ENCODE peak calls at places on chromosomes 16 and 17, in ten cellular contexts. One of them, this sample, is unnamed.

GRCh38 chr17:74011963-74012362 is 191.5 kb upstream of the RPL38 start:
- DNase-seq in DND-41: no peak
- DNase-seq in coronary artery: no peak
- DNase-seq in OCI-LY7: no peak
- DNase-seq in astrocyte of the spinal cord: no peak
- DNase-seq in ovary: no peak
- DNase-seq in tibial nerve: no peak
- DNase-seq in CD8-positive, alpha-beta T cell: no peak
- DNase-seq in ascending aorta: no peak
- DNase-seq in bronchial epithelial cell: no peak
- DNase-seq in this sample: no peak

GRCh38 chr16:80899804-80900592 is 95.6 kb upstream of the CDYL2 start:
- DNase-seq in OCI-LY7: no peak
- DNase-seq in ovary: peak
- DNase-seq in tibial nerve: peak
- DNase-seq in DND-41: no peak
- DNase-seq in coronary artery: peak
- DNase-seq in CD8-positive, alpha-beta T cell: no peak
- DNase-seq in astrocyte of the spinal cord: peak
- DNase-seq in ascending aorta: peak
- DNase-seq in bronchial epithelial cell: peak
- DNase-seq in this sample: peak

GRCh38 chr17:6070895-6071511 is 824 bp downstream of the WSCD1 start:
- DNase-seq in bronchial epithelial cell: no peak
- DNase-seq in ovary: no peak
- DNase-seq in astrocyte of the spinal cord: peak
- DNase-seq in OCI-LY7: no peak
- DNase-seq in coronary artery: no peak
- DNase-seq in tibial nerve: no peak
- DNase-seq in CD8-positive, alpha-beta T cell: no peak
- DNase-seq in ascending aorta: no peak
- DNase-seq in DND-41: no peak
- DNase-seq in this sample: no peak

GRCh38 chr16:30186782-30187555 is 3.6 kb downstream of the CORO1A start:
- DNase-seq in OCI-LY7: peak
- DNase-seq in CD8-positive, alpha-beta T cell: peak
- DNase-seq in DND-41: peak
- DNase-seq in bronchial epithelial cell: peak
- DNase-seq in astrocyte of the spinal cord: no peak
- DNase-seq in ovary: peak
- DNase-seq in tibial nerve: peak
- DNase-seq in coronary artery: peak
- DNase-seq in ascending aorta: peak
- DNase-seq in this sample: peak

GRCh38 chr16:84791501-84791900 is 28.3 kb upstream of the CRISPLD2 start:
- DNase-seq in ovary: no peak
- DNase-seq in DND-41: no peak
- DNase-seq in ascending aorta: no peak
- DNase-seq in tibial nerve: no peak
- DNase-seq in astrocyte of the spinal cord: no peak
- DNase-seq in OCI-LY7: no peak
- DNase-seq in bronchial epithelial cell: no peak
- DNase-seq in CD8-positive, alpha-beta T cell: no peak
- DNase-seq in coronary artery: no peak
- DNase-seq in this sample: no peak

GRCh38 chr17:19412984-19413383 is 2.0 kb downstream of the RNF112 start:
- DNase-seq in CD8-positive, alpha-beta T cell: no peak
- DNase-seq in bronchial epithelial cell: no peak
- DNase-seq in ascending aorta: peak
- DNase-seq in astrocyte of the spinal cord: no peak
- DNase-seq in DND-41: no peak
- DNase-seq in tibial nerve: no peak
- DNase-seq in OCI-LY7: no peak
- DNase-seq in coronary artery: no peak
- DNase-seq in ovary: no peak
- DNase-seq in this sample: no peak

GRCh38 chr16:69626256-69626655 is 60.5 kb downstream of the NFAT5 start:
- DNase-seq in DND-41: no peak
- DNase-seq in ascending aorta: no peak
- DNase-seq in bronchial epithelial cell: peak
- DNase-seq in ovary: no peak
- DNase-seq in tibial nerve: no peak
- DNase-seq in OCI-LY7: no peak
- DNase-seq in CD8-positive, alpha-beta T cell: no peak
- DNase-seq in astrocyte of the spinal cord: peak
- DNase-seq in coronary artery: no peak
- DNase-seq in this sample: no peak

GRCh38 chr16:84749815-84750214 is 50.0 kb downstream of the USP10 start:
- DNase-seq in ovary: no peak
- DNase-seq in tibial nerve: no peak
- DNase-seq in CD8-positive, alpha-beta T cell: no peak
- DNase-seq in ascending aorta: no peak
- DNase-seq in coronary artery: no peak
- DNase-seq in DND-41: no peak
- DNase-seq in astrocyte of the spinal cord: no peak
- DNase-seq in bronchial epithelial cell: no peak
- DNase-seq in OCI-LY7: no peak
- DNase-seq in this sample: no peak

GRCh38 chr16:85857406-85857805 is 41.6 kb upstream of the IRF8 start:
- DNase-seq in tibial nerve: no peak
- DNase-seq in ascending aorta: no peak
- DNase-seq in OCI-LY7: no peak
- DNase-seq in bronchial epithelial cell: no peak
- DNase-seq in ovary: no peak
- DNase-seq in CD8-positive, alpha-beta T cell: no peak
- DNase-seq in DND-41: no peak
- DNase-seq in coronary artery: no peak
- DNase-seq in astrocyte of the spinal cord: no peak
- DNase-seq in this sample: no peak

GRCh38 chr17:21285164-21286065 is 904 bp downstream of the MAP2K3 start:
- DNase-seq in OCI-LY7: peak
- DNase-seq in tibial nerve: no peak
- DNase-seq in bronchial epithelial cell: peak
- DNase-seq in ovary: peak
- DNase-seq in DND-41: no peak
- DNase-seq in ascending aorta: no peak
- DNase-seq in coronary artery: peak
- DNase-seq in CD8-positive, alpha-beta T cell: no peak
- DNase-seq in astrocyte of the spinal cord: no peak
- DNase-seq in this sample: peak

GRCh38 chr17:30368896-30369720 is 9.6 kb upstream of the CPD start:
- DNase-seq in ovary: no peak
- DNase-seq in DND-41: no peak
- DNase-seq in bronchial epithelial cell: no peak
- DNase-seq in astrocyte of the spinal cord: no peak
- DNase-seq in ascending aorta: no peak
- DNase-seq in tibial nerve: no peak
- DNase-seq in OCI-LY7: no peak
- DNase-seq in CD8-positive, alpha-beta T cell: no peak
- DNase-seq in coronary artery: no peak
- DNase-seq in this sample: no peak

GRCh38 chr16:14291941-14292825 is 221.1 kb downstream of the MRTFB start:
- DNase-seq in bronchial epithelial cell: no peak
- DNase-seq in OCI-LY7: no peak
- DNase-seq in astrocyte of the spinal cord: no peak
- DNase-seq in ascending aorta: peak
- DNase-seq in CD8-positive, alpha-beta T cell: no peak
- DNase-seq in DND-41: no peak
- DNase-seq in ovary: peak
- DNase-seq in coronary artery: no peak
- DNase-seq in tibial nerve: no peak
- DNase-seq in this sample: no peak

GRCh38 chr16:51648521-51648920 is 497.5 kb upstream of the SALL1 start:
- DNase-seq in ovary: no peak
- DNase-seq in ascending aorta: no peak
- DNase-seq in tibial nerve: no peak
- DNase-seq in bronchial epithelial cell: no peak
- DNase-seq in coronary artery: no peak
- DNase-seq in astrocyte of the spinal cord: peak
- DNase-seq in OCI-LY7: no peak
- DNase-seq in CD8-positive, alpha-beta T cell: no peak
- DNase-seq in DND-41: no peak
- DNase-seq in this sample: peak

GRCh38 chr16:8862309-8863130 is 6.3 kb downstream of the CARHSP1 start:
- DNase-seq in coronary artery: no peak
- DNase-seq in OCI-LY7: no peak
- DNase-seq in CD8-positive, alpha-beta T cell: no peak
- DNase-seq in DND-41: no peak
- DNase-seq in astrocyte of the spinal cord: no peak
- DNase-seq in ascending aorta: no peak
- DNase-seq in bronchial epithelial cell: no peak
- DNase-seq in tibial nerve: no peak
- DNase-seq in ovary: no peak
- DNase-seq in this sample: no peak

GRCh38 chr16:88697831-88698693 is 8.1 kb downstream of the RNF166 start:
- DNase-seq in ovary: no peak
- DNase-seq in CD8-positive, alpha-beta T cell: no peak
- DNase-seq in astrocyte of the spinal cord: no peak
- DNase-seq in OCI-LY7: peak
- DNase-seq in DND-41: no peak
- DNase-seq in ascending aorta: no peak
- DNase-seq in tibial nerve: no peak
- DNase-seq in coronary artery: no peak
- DNase-seq in bronchial epithelial cell: no peak
- DNase-seq in this sample: no peak
- TF ChIP-seq CTCF in ovary: no peak
- TF ChIP-seq CTCF in CD8-positive, alpha-beta T cell: no peak
- TF ChIP-seq CTCF in astrocyte of the spinal cord: peak
- TF ChIP-seq CTCF in OCI-LY7: peak
- TF ChIP-seq CTCF in DND-41: peak
- TF ChIP-seq CTCF in ascending aorta: no peak
- TF ChIP-seq CTCF in tibial nerve: no peak
- TF ChIP-seq CTCF in coronary artery: no peak
- TF ChIP-seq CTCF in bronchial epithelial cell: peak
- TF ChIP-seq CTCF in this sample: peak

DNA sequence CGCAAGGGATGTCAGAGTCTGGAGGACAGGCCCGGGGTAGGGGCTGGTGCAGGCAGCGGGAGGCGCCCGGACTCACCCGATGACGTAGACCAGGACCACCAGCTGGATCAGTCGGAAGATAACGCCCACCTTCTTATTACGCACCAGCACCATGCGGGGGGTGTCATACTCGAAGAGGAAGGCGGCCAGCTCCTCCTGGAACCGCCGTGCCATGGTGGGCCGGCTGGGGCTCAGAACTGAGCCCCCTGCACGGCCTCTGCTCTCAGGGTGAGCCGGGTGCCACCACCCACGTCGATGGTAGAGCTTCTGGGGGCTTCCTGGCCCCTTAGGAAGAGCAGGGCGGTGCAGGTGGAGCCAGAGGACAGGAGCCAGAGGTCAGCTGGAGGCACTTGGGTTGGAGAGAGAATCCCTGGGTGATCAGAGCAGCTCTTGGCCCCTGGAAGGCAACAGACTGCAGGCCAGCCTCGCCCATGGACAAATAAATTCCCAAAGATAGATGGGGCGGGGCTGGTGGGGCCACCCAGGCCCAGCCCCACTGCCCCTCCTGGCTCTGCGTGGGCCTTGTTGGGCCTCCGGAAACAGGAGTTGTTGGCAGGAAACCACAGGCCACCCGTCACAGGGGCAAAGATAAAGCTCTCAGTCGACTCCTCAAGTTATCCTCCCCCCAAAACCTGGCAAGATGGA is at the start of gene P2RX1:
- DNase-seq in CD8-positive, alpha-beta T cell: no peak
- DNase-seq in astrocyte of the spinal cord: no peak
- DNase-seq in tibial nerve: no peak
- DNase-seq in ascending aorta: no peak
- DNase-seq in OCI-LY7: peak
- DNase-seq in coronary artery: peak
- DNase-seq in DND-41: peak
- DNase-seq in bronchial epithelial cell: no peak
- DNase-seq in ovary: no peak
- DNase-seq in this sample: no peak
- TF ChIP-seq CTCF in CD8-positive, alpha-beta T cell: no peak
- TF ChIP-seq CTCF in astrocyte of the spinal cord: no peak
- TF ChIP-seq CTCF in tibial nerve: no peak
- TF ChIP-seq CTCF in ascending aorta: no peak
- TF ChIP-seq CTCF in OCI-LY7: no peak
- TF ChIP-seq CTCF in coronary artery: no peak
- TF ChIP-seq CTCF in DND-41: no peak
- TF ChIP-seq CTCF in bronchial epithelial cell: no peak
- TF ChIP-seq CTCF in ovary: no peak
- TF ChIP-seq CTCF in this sample: no peak

DNA sequence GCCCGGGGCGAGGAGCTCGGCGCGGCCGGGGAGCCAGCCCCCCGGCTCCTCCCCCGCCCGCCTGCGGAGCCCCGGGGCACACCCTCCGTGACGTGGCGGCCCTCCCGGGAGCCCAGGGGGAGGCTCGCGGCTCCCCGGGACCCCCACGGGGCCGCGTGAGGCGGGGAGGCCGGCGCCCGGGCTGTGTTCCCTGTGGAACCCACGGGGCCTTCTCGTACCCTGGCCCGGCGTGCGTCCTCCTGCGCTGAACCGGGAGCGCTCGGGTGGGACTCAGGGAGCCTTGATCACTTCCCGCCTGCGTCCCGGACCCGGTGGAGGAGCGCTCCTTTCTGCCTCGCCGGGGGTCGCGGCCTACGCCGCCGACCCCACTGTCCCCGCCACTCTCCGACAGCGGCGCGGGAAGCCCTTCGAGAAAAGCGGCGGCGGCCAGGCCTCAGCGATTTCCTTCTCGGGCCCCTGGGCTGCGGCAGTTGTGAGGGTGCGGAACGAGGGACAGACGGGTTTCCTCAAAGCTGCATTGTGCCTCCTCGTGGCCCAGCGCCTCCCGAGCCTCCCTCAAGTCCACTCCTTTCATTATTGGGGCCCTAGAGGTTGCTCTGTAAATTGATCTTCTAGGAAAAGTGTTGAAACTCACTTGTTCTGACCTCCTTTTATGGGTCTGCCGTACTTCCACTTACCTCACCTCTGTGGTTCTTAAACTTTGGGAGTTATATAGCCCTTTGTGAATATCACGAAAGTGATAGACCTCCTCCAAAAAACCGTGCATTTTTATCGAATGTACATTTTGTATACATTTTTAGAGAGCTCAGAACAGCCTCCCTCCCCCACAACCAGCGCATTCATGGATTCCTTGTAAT is 597 bp downstream of the LIG3 start:
- DNase-seq in DND-41: peak
- DNase-seq in ovary: peak
- DNase-seq in bronchial epithelial cell: peak
- DNase-seq in CD8-positive, alpha-beta T cell: peak
- DNase-seq in astrocyte of the spinal cord: peak
- DNase-seq in OCI-LY7: peak
- DNase-seq in ascending aorta: peak
- DNase-seq in tibial nerve: peak
- DNase-seq in coronary artery: peak
- DNase-seq in this sample: peak
- TF ChIP-seq CTCF in DND-41: peak
- TF ChIP-seq CTCF in ovary: peak
- TF ChIP-seq CTCF in bronchial epithelial cell: peak
- TF ChIP-seq CTCF in CD8-positive, alpha-beta T cell: no peak
- TF ChIP-seq CTCF in astrocyte of the spinal cord: peak
- TF ChIP-seq CTCF in OCI-LY7: peak
- TF ChIP-seq CTCF in ascending aorta: peak
- TF ChIP-seq CTCF in tibial nerve: peak
- TF ChIP-seq CTCF in coronary artery: no peak
- TF ChIP-seq CTCF in this sample: peak

DNA sequence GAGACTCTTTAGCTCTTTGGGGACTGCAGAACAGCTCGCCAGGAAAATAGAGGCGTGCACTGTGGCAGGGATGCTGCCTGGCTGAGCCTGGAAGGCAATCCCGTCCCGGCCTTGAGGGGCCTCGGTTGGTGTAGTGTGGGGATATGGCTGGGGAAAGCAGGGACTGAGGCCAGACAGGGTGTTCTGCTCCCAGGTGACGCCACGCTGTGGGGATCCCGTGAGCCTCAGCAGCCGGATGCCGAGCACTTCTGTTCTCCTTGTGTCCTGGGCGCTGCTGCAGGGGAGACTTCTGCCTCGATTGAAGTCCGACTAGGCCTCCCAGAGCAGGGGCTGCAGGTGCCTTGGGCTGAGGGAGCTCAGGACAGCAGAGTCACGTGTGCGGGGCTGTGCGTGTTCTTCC is 72.6 kb downstream of the BANP start:
- DNase-seq in tibial nerve: no peak
- DNase-seq in CD8-positive, alpha-beta T cell: no peak
- DNase-seq in bronchial epithelial cell: no peak
- DNase-seq in ascending aorta: no peak
- DNase-seq in coronary artery: no peak
- DNase-seq in OCI-LY7: no peak
- DNase-seq in DND-41: no peak
- DNase-seq in ovary: no peak
- DNase-seq in astrocyte of the spinal cord: no peak
- DNase-seq in this sample: no peak
- TF ChIP-seq CTCF in tibial nerve: no peak
- TF ChIP-seq CTCF in CD8-positive, alpha-beta T cell: no peak
- TF ChIP-seq CTCF in bronchial epithelial cell: no peak
- TF ChIP-seq CTCF in ascending aorta: no peak
- TF ChIP-seq CTCF in coronary artery: no peak
- TF ChIP-seq CTCF in OCI-LY7: no peak
- TF ChIP-seq CTCF in DND-41: no peak
- TF ChIP-seq CTCF in ovary: no peak
- TF ChIP-seq CTCF in astrocyte of the spinal cord: no peak
- TF ChIP-seq CTCF in this sample: no peak

This sample was measured in HFFc6.